ENCODE peak calls at places on chromosomes 11 and 22, in nine cellular contexts. J, G, O, T, K, A, U, H and N are unnamed samples.

GRCh38 chr11:68798221-68798813 is 43.4 kb downstream of the CPT1A start:
- DNase-seq in U (no peak), J (no peak), H (peak; percentile 37), A (no peak), G (no peak), O (peak; percentile 18), T (no peak), K (peak; percentile 22), N (peak; percentile 32)

GRCh38 chr22:23070418-23071162 is at the start of gene GNAZ:
- DNase-seq in T (peak; percentile 29), K (no peak), G (no peak), H (peak; percentile 67), U (peak; percentile 75), J (no peak), O (no peak), A (no peak), N (peak; percentile 12)

GRCh38 chr11:129320485-129320884 is 55.2 kb upstream of the BARX2 start:
- DNase-seq in O (no peak), A (no peak), U (no peak), T (no peak), K (no peak), G (no peak), J (no peak), H (no peak), N (peak; percentile 16)

GRCh38 chr11:70233511-70233919 is 30.4 kb downstream of the FADD start:
- DNase-seq in T (no peak), J (peak; percentile 45), H (no peak), U (no peak), A (no peak), K (peak; percentile 55), G (no peak), O (no peak), N (peak; percentile 91)

GRCh38 chr11:109696191-109696897 is 274.4 kb downstream of the C11orf87 start:
- DNase-seq in H (no peak), O (no peak), A (no peak), G (no peak), U (no peak), T (no peak), J (no peak), K (peak; percentile 33), N (peak; percentile 81)

GRCh38 chr11:134529212-134530096 is 117.4 kb upstream of the B3GAT1 start:
- DNase-seq in A (no peak), O (no peak), T (no peak), U (no peak), K (no peak), H (no peak), G (no peak), J (no peak), N (no peak)

GRCh38 chr11:118789501-118790356 is 1.2 kb downstream of the DDX6 start:
- DNase-seq in T (no peak), H (peak; percentile 68), O (no peak), A (no peak), U (peak; percentile 49), J (no peak), G (peak; percentile 23), K (peak; percentile 43), N (peak; percentile 60)

GRCh38 chr11:45374632-45375031 is 88.5 kb upstream of the SYT13 start:
- DNase-seq in A (no peak), U (no peak), J (no peak), G (no peak), K (peak; percentile 37), H (no peak), O (no peak), T (no peak), N (no peak)

GRCh38 chr11:43894546-43894945 is 13.9 kb downstream of the ALKBH3 start:
- DNase-seq in A (no peak), U (no peak), H (no peak), J (no peak), O (no peak), T (no peak), K (no peak), G (no peak), N (no peak)